ENCODE peak calls at places on chromosomes 3 and 15, in four cellular contexts. H is H1, K is K562, M is GM12878. A is an unnamed sample.

GRCh38 chr15:98946301-98947255 is 61.0 kb downstream of the PGPEP1L start:
- DNase-seq in H (no peak), K (no peak), M (no peak), A (no peak)

GRCh38 chr3:114498779-114499370 is 205.0 kb downstream of the TIGIT start:
- DNase-seq in H (no peak), K (peak; percentile 60), M (no peak), A (peak; percentile 94)

GRCh38 chr15:88920186-88920891 is 7.2 kb upstream of the MFGE8 start:
- DNase-seq in H (peak; percentile 41), K (peak; percentile 79), M (no peak), A (no peak)

GRCh38 chr3:17479681-17480405 is 262.6 kb downstream of the TBC1D5 start:
- DNase-seq in H (no peak), K (no peak), M (no peak), A (no peak)

GRCh38 chr3:46208167-46208704 is at the start of gene CCR1:
- DNase-seq in H (peak; percentile 54), K (peak; percentile 41), M (peak; percentile 92), A (peak; percentile 45)

GRCh38 chr3:189267981-189268613 is 96.3 kb downstream of the TPRG1 start:
- DNase-seq in H (no peak), K (no peak), M (no peak), A (peak; percentile 36)

GRCh38 chr15:80246425-80246894 is 5.6 kb downstream of the CTXND1 start:
- DNase-seq in H (no peak), K (no peak), M (no peak), A (no peak)

GRCh38 chr15:85500729-85501128 is 120.3 kb downstream of the AKAP13 start:
- DNase-seq in H (no peak), K (no peak), M (no peak), A (no peak)

GRCh38 chr3:35635931-35636683 is 3.2 kb upstream of the ARPP21 start:
- DNase-seq in H (no peak), K (no peak), M (no peak), A (no peak)

GRCh38 chr3:3699816-3700633 is 99.2 kb upstream of the LRRN1 start:
- DNase-seq in H (no peak), K (no peak), M (no peak), A (no peak)

GRCh38 chr15:38598749-38599148 is 34.1 kb upstream of the RASGRP1 start:
- DNase-seq in H (no peak), K (no peak), M (no peak), A (no peak)

GRCh38 chr15:90729266-90729665 is 12.1 kb downstream of the BLM start:
- DNase-seq in H (no peak), K (no peak), M (no peak), A (no peak)

GRCh38 chr15:94887406-94887805 is 656.0 kb downstream of the MCTP2 start:
- DNase-seq in H (no peak), K (no peak), M (no peak), A (no peak)

GRCh38 chr15:66936115-66936863 is 129.1 kb upstream of the SMAD3 start:
- DNase-seq in H (no peak), K (no peak), M (no peak), A (no peak)

GRCh38 chr3:54951405-54951804 is 23.5 kb upstream of the LRTM1 start:
- DNase-seq in H (peak; percentile 68), K (peak; percentile 23), M (no peak), A (no peak)

GRCh38 chr3:54954516-54954915 is 26.7 kb upstream of the LRTM1 start:
- DNase-seq in H (no peak), K (no peak), M (no peak), A (no peak)

GRCh38 chr3:54949491-54950044 is 21.7 kb upstream of the LRTM1 start:
- DNase-seq in H (no peak), K (no peak), M (no peak), A (no peak)

GRCh38 chr3:54954019-54954418 is 26.2 kb upstream of the LRTM1 start:
- DNase-seq in H (no peak), K (no peak), M (no peak), A (no peak)

DNA sequence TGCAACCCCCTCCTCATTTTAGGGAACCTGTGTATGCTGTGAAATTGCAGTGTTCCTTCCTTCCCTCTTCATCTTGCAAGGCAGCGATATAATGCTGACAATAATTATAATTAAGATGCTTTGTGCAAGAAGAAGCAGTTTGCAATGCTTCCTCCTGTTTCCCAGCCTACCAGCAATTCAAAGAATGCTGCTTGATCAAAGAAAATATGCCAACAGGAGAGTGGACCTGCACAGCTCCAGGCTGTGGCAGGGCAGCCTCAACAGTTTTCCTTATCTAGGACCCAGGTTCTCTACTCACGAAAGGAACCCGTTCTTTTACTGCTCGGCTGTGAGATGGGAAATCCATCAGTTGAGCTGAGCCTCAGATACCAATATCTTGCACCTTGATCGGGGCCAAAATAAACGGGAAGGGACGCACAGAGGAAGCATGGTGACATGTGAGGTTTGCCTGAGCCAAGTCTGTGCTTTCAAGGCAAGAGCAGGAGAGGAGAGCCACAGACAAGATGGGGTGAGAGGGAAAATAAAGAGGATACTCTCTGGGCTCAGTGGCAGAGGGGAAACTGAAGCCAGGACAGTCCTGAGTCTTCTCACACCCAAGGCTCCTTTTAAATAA is 22.6 kb upstream of the LRTM1 start:
- DNase-seq in H (no peak), K (no peak), M (no peak), A (no peak)
- TF ChIP-seq RAD21 in H (no peak), K (no peak), M (no peak), A (no peak)

DNA sequence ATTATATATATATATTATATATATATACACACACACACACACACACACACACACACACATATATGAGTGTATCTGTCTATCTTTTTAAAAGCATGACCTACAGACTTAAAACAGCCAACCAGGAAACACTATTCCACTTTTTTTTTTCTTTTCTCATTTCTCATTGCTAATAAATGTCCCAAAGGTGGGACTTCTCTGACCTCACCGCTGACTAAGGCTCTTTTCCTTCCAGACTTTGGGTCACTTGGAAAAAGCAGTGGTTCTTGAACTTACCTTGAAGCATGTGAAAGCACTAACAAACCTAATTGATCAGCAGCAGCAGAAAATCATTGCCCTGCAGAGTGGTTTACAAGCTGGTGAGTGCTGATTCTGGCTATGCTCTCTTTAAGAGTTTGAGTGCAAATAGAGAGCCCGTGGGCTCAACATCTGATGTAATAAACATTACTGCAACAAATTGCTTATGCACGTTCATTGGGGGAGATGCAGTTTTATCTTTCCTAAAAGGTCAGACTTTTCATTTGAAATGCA is 2.0 kb downstream of the BHLHE40 start:
- DNase-seq in H (no peak), K (no peak), M (no peak), A (no peak)
- TF ChIP-seq EGR1 in H (no peak), K (no peak), M (no peak), A (no peak)

GRCh38 chr3:52238761-52239701 is at the start of gene TWF2:
- DNase-seq in H (peak; percentile 87), K (peak; percentile 82), M (no peak), A (peak; percentile 31)
- TF ChIP-seq POLR2A in H (no peak), K (peak; percentile 73), M (peak; percentile 91), A (peak; percentile 79)

GRCh38 chr3:8727793-8728517 is 5.6 kb upstream of the CAV3 start:
- DNase-seq in H (no peak), K (no peak), M (no peak), A (no peak)

GRCh38 chr3:8722808-8723207 is 10.8 kb upstream of the CAV3 start:
- DNase-seq in H (no peak), K (no peak), M (no peak), A (no peak)

GRCh38 chr3:8723612-8724011 is 10.0 kb upstream of the CAV3 start:
- DNase-seq in H (no peak), K (no peak), M (no peak), A (no peak)

GRCh38 chr3:8729479-8729878 is 4.1 kb upstream of the CAV3 start:
- DNase-seq in H (no peak), K (no peak), M (no peak), A (no peak)

GRCh38 chr3:8724108-8724752 is 9.4 kb upstream of the CAV3 start:
- DNase-seq in H (no peak), K (no peak), M (no peak), A (no peak)
- TF ChIP-seq RAD21 in H (no peak), K (no peak), M (no peak), A (no peak)

DNA sequence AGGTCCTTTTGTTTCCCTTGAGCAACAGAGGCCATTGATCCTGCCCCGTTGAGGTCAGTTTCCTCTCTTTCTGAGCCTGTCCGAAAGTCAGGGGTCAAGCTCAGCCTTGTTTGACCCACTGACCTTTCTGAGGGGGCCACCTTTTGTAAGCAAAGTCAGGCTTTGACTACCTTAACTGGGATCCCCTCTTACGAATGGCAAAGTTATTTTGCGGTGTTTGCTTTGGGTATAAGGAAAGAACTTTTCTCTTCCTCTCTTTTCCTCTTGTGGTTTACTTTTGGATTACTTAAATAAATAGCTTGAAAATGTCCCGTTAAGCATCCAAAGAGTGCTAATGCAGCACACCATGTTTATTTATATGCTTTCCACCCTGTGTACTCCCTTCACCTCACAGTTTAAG is 340.6 kb downstream of the THSD4 start:
- DNase-seq in H (no peak), K (no peak), M (no peak), A (no peak)
- TF ChIP-seq EGR1 in H (no peak), K (no peak), M (no peak), A (no peak)

GRCh38 chr3:49133226-49133951 is 539 bp upstream of the LAMB2 start:
- DNase-seq in H (peak; percentile 85), K (peak; percentile 86), M (no peak), A (peak; percentile 74)

GRCh38 chr3:49132073-49132436 is 795 bp downstream of the LAMB2 start:
- DNase-seq in H (no peak), K (no peak), M (no peak), A (no peak)

GRCh38 chr3:49132437-49133225 is at the start of gene LAMB2:
- DNase-seq in H (peak; percentile 88), K (peak; percentile 69), M (no peak), A (peak; percentile 66)

GRCh38 chr3:49131576-49131975 is 1.3 kb downstream of the LAMB2 start:
- DNase-seq in H (no peak), K (no peak), M (no peak), A (no peak)

DNA sequence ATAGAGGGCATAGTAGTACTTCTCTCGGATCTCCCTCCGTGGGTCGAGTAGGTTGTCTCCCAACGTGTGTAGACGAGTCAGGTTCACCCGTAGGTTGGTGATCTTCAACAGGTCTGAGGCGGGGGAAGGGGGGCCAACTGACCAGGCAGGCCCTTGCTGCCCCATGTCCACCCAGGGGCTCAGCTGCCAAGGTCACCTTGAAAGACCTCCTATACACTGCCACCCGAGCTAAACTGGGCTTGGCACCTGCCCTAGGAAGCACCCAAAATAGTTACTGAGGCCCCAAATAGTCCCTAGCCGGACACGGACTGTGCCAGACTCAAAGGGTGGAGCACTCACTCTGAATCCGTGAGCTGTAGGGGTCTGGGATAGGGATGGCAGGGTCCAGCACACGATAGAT is 1.8 kb downstream of the LAMB2 start:
- DNase-seq in H (no peak), K (no peak), M (no peak), A (no peak)
- TF ChIP-seq POLR2A in H (no peak), K (no peak), M (no peak), A (no peak)

A was measured in HCT116.